ENCODE peak calls at places on chromosomes 7 and 10, in eight cellular contexts. X is heart left ventricle, Q is NCI-H1417, A is mammary epithelial cell, V is breast epithelium, M is left lung, Y is GM06990, S is COR-L47. O is an unnamed sample.

GRCh38 chr10:77333610-77334340 is 303.8 kb downstream of the KCNMA1 start:
- DNase-seq in X (no peak), Q (peak), A (no peak), V (no peak), M (no peak), Y (no peak), S (peak), O (no peak)

GRCh38 chr7:150759479-150759878 is 22.3 kb downstream of the GIMAP5 start:
- DNase-seq in X (no peak), Q (no peak), A (no peak), V (no peak), M (no peak), Y (no peak), S (no peak), O (no peak)

GRCh38 chr10:53846809-53847208 is 954.2 kb downstream of the PCDH15 start:
- DNase-seq in X (no peak), Q (no peak), A (no peak), V (no peak), M (no peak), Y (no peak), S (no peak), O (no peak)

GRCh38 chr7:136030330-136030729 is 53.2 kb upstream of the MTPN start:
- DNase-seq in X (no peak), Q (no peak), A (no peak), V (no peak), M (no peak), Y (no peak), S (no peak), O (no peak)

GRCh38 chr10:49486738-49487137 is 52.2 kb downstream of the ERCC6 start:
- DNase-seq in X (no peak), Q (no peak), A (no peak), V (no peak), M (no peak), Y (no peak), S (no peak), O (no peak)

GRCh38 chr7:69283421-69283820 is 314.9 kb upstream of the AUTS2 start:
- DNase-seq in X (peak), Q (no peak), A (no peak), V (peak), M (no peak), Y (no peak), S (no peak), O (no peak)

GRCh38 chr10:59907918-59908807 is 1.8 kb upstream of the CCDC6 start:
- DNase-seq in X (peak), Q (peak), A (peak), V (peak), M (peak), Y (no peak), S (no peak), O (peak)

GRCh38 chr10:122149138-122149606 is 121.9 kb upstream of the BTBD16 start:
- DNase-seq in X (peak), Q (no peak), A (no peak), V (no peak), M (peak), Y (no peak), S (no peak), O (peak)

GRCh38 chr10:118939216-118940007 is 90.1 kb upstream of the NANOS1 start:
- DNase-seq in X (no peak), Q (no peak), A (no peak), V (no peak), M (no peak), Y (no peak), S (no peak), O (no peak)

GRCh38 chr7:149496642-149497391 is 792 bp downstream of the ZNF746 start:
- DNase-seq in X (peak), Q (peak), A (peak), V (no peak), M (peak), Y (peak), S (peak), O (no peak)

GRCh38 chr10:109887272-109887671 is 36.0 kb downstream of the XPNPEP1 start:
- DNase-seq in X (no peak), Q (no peak), A (no peak), V (no peak), M (no peak), Y (no peak), S (no peak), O (no peak)

GRCh38 chr7:1460757-1461639 is 1.7 kb upstream of the MICALL2 start:
- DNase-seq in X (peak), Q (no peak), A (peak), V (peak), M (peak), Y (no peak), S (no peak), O (peak)

GRCh38 chr10:101040851-101041250 is 9.8 kb downstream of the SFXN3 start:
- DNase-seq in X (no peak), Q (no peak), A (no peak), V (no peak), M (no peak), Y (no peak), S (no peak), O (no peak)

GRCh38 chr7:35251606-35252310 is 2.1 kb downstream of the TBX20 start:
- DNase-seq in X (no peak), Q (no peak), A (no peak), V (no peak), M (no peak), Y (no peak), S (no peak), O (no peak)

GRCh38 chr10:89307213-89307612 is 5.4 kb downstream of the IFIT2 start:
- DNase-seq in X (no peak), Q (no peak), A (no peak), V (no peak), M (no peak), Y (no peak), S (no peak), O (no peak)

GRCh38 chr7:12493407-12493806 is 77.1 kb upstream of the SCIN start:
- DNase-seq in X (no peak), Q (no peak), A (peak), V (no peak), M (no peak), Y (no peak), S (no peak), O (no peak)

GRCh38 chr7:12716134-12716667 is 28.8 kb downstream of the ARL4A start:
- DNase-seq in X (no peak), Q (no peak), A (no peak), V (no peak), M (no peak), Y (no peak), S (no peak), O (no peak)

GRCh38 chr7:25303380-25304321 is 75.4 kb upstream of the NPVF start:
- DNase-seq in X (no peak), Q (no peak), A (no peak), V (no peak), M (no peak), Y (no peak), S (no peak), O (no peak)

GRCh38 chr10:97676770-97677581 is 10.1 kb downstream of the AVPI1 start:
- DNase-seq in X (no peak), Q (peak), A (peak), V (no peak), M (no peak), Y (peak), S (peak), O (no peak)

GRCh38 chr7:140696024-140696678 is 357 bp upstream of the NDUFB2 start:
- DNase-seq in X (peak), Q (no peak), A (no peak), V (peak), M (peak), Y (no peak), S (peak), O (peak)

GRCh38 chr10:44651834-44652233 is 259.3 kb upstream of the TMEM72 start:
- DNase-seq in X (no peak), Q (no peak), A (no peak), V (no peak), M (no peak), Y (no peak), S (no peak), O (no peak)

GRCh38 chr7:125516194-125516593 is 586.6 kb upstream of the POT1 start:
- DNase-seq in X (no peak), Q (peak), A (no peak), V (no peak), M (no peak), Y (no peak), S (no peak), O (no peak)